ENCODE peak calls at places on chromosomes 6 and 20, in six cellular contexts. L, T, O, C, R and V are unnamed samples.

GRCh38 chr20:14830899-14831298 is 493.5 kb upstream of the FLRT3 start:
- DNase-seq in L (no peak), T (no peak), O (no peak), C (no peak), R (no peak), V (no peak)

GRCh38 chr6:71028236-71028876 is 71.5 kb upstream of the B3GAT2 start:
- DNase-seq in L (peak), T (no peak), O (no peak), C (no peak), R (no peak), V (no peak)

GRCh38 chr6:89037156-89037900 is 43.2 kb upstream of the PNRC1 start:
- DNase-seq in L (no peak), T (peak), O (no peak), C (no peak), R (no peak), V (no peak)

GRCh38 chr6:2911171-2911570 is 8.1 kb upstream of the SERPINB9 start:
- DNase-seq in L (no peak), T (no peak), O (no peak), C (no peak), R (no peak), V (no peak)

GRCh38 chr20:60913298-60913697 is 338.8 kb upstream of the CDH4 start:
- DNase-seq in L (no peak), T (no peak), O (no peak), C (no peak), R (no peak), V (no peak)

GRCh38 chr20:4021905-4022304 is 6.5 kb upstream of the RNF24 start:
- DNase-seq in L (no peak), T (peak), O (no peak), C (no peak), R (no peak), V (no peak)

GRCh38 chr6:75609639-75610590 is 8.2 kb downstream of the SENP6 start:
- DNase-seq in L (no peak), T (peak), O (no peak), C (no peak), R (no peak), V (no peak)

GRCh38 chr20:24797864-24798655 is 151.0 kb upstream of the CST7 start:
- DNase-seq in L (no peak), T (no peak), O (no peak), C (no peak), R (no peak), V (no peak)

GRCh38 chr20:57662313-57663240 is 42.4 kb upstream of the ZBP1 start:
- DNase-seq in L (no peak), T (no peak), O (no peak), C (no peak), R (no peak), V (no peak)

GRCh38 chr6:149015224-149015876 is 268.5 kb downstream of the UST start:
- DNase-seq in L (no peak), T (peak), O (no peak), C (no peak), R (no peak), V (peak)

GRCh38 chr20:50930139-50931047 is 844 bp downstream of the ADNP start:
- DNase-seq in L (no peak), T (no peak), O (no peak), C (no peak), R (peak), V (no peak)

GRCh38 chr6:53287336-53288225 is 61.2 kb downstream of the ELOVL5 start:
- DNase-seq in L (no peak), T (peak), O (no peak), C (no peak), R (no peak), V (no peak)

GRCh38 chr6:163688971-163689370 is 274.5 kb downstream of the QKI start:
- DNase-seq in L (no peak), T (no peak), O (no peak), C (no peak), R (no peak), V (no peak)

GRCh38 chr6:16527691-16528090 is 233.6 kb downstream of the ATXN1 start:
- DNase-seq in L (no peak), T (no peak), O (no peak), C (no peak), R (no peak), V (no peak)

GRCh38 chr6:103983000-103983399 is 876.7 kb downstream of the HACE1 start:
- DNase-seq in L (no peak), T (no peak), O (no peak), C (no peak), R (no peak), V (no peak)

GRCh38 chr6:99882151-99882702 is 111.8 kb downstream of the MCHR2 start:
- DNase-seq in L (no peak), T (no peak), O (no peak), C (no peak), R (no peak), V (no peak)

GRCh38 chr6:161439093-161439492 is 165.2 kb upstream of the AGPAT4 start:
- DNase-seq in L (no peak), T (peak), O (peak), C (no peak), R (no peak), V (peak)

GRCh38 chr20:46099491-46100287 is 9.9 kb upstream of the NCOA5 start:
- DNase-seq in L (no peak), T (peak), O (no peak), C (no peak), R (no peak), V (no peak)

GRCh38 chr20:53803492-53804155 is 210.0 kb upstream of the ZNF217 start:
- DNase-seq in L (no peak), T (no peak), O (no peak), C (no peak), R (no peak), V (no peak)

GRCh38 chr6:53199156-53199555 is 50.5 kb upstream of the GCM1 start:
- DNase-seq in L (no peak), T (no peak), O (no peak), C (no peak), R (no peak), V (no peak)

GRCh38 chr20:37095108-37095608 is 639 bp downstream of the RBL1 start:
- DNase-seq in L (peak), T (no peak), O (no peak), C (peak), R (peak), V (no peak)

GRCh38 chr6:19734061-19734460 is 103.1 kb upstream of the ID4 start:
- DNase-seq in L (no peak), T (no peak), O (no peak), C (no peak), R (no peak), V (no peak)

GRCh38 chr20:62961310-62961783 is 8.8 kb downstream of the SLC17A9 start:
- DNase-seq in L (no peak), T (no peak), O (no peak), C (no peak), R (no peak), V (no peak)